ENCODE peak calls at places on chromosome 12, in eight cellular contexts. V, W, T, S, G, Q, O and I are unnamed samples.
A peak's percentile ranks its signal among the peaks of the same experiment; 100 is the strongest.

GRCh38 chr12:52242442-52243263 is 9.6 kb downstream of the KRT7 start:
- DNase-seq in V (peak; percentile 28), W (no peak), T (no peak), S (no peak), G (no peak), Q (no peak), O (no peak), I (no peak)

GRCh38 chr12:52213541-52214420 is 19.3 kb upstream of the KRT7 start:
- DNase-seq in V (peak; percentile 88), W (peak; percentile 65), T (peak; percentile 69), S (peak; percentile 60), G (peak; percentile 85), Q (no peak), O (peak; percentile 78), I (peak; percentile 87)

GRCh38 chr12:49959570-49960473 is 1.9 kb upstream of the AQP5 start:
- DNase-seq in V (no peak), W (no peak), T (no peak), S (peak; percentile 54), G (no peak), Q (no peak), O (no peak), I (no peak)

GRCh38 chr12:77115471-77115870 is 50.1 kb upstream of the E2F7 start:
- DNase-seq in V (no peak), W (no peak), T (no peak), S (no peak), G (no peak), Q (no peak), O (no peak), I (no peak)

GRCh38 chr12:40016960-40017359 is 88.9 kb downstream of the SLC2A13 start:
- DNase-seq in V (no peak), W (no peak), T (no peak), S (no peak), G (no peak), Q (peak; percentile 6), O (no peak), I (no peak)

GRCh38 chr12:58293308-58293983 is 352.1 kb downstream of the ATP23 start:
- DNase-seq in V (no peak), W (no peak), T (no peak), S (no peak), G (no peak), Q (no peak), O (no peak), I (no peak)

GRCh38 chr12:19382111-19382526 is 57.2 kb upstream of the AEBP2 start:
- DNase-seq in V (no peak), W (no peak), T (no peak), S (no peak), G (peak; percentile 23), Q (peak; percentile 50), O (no peak), I (no peak)

GRCh38 chr12:107320929-107321618 is 227.7 kb upstream of the CRY1 start:
- DNase-seq in V (peak; percentile 54), W (no peak), T (no peak), S (no peak), G (no peak), Q (no peak), O (no peak), I (no peak)

GRCh38 chr12:87995581-87996178 is 33.5 kb downstream of the C12orf50 start:
- DNase-seq in V (peak; percentile 59), W (peak; percentile 50), T (peak; percentile 49), S (peak; percentile 68), G (peak; percentile 27), Q (peak; percentile 43), O (peak; percentile 61), I (peak; percentile 54)

GRCh38 chr12:94560416-94561221 is 89.7 kb downstream of the TMCC3 start:
- DNase-seq in V (no peak), W (no peak), T (peak; percentile 75), S (peak; percentile 35), G (no peak), Q (no peak), O (peak; percentile 53), I (no peak)

GRCh38 chr12:27243006-27243405 is 1.1 kb upstream of the STK38L start:
- DNase-seq in V (no peak), W (no peak), T (no peak), S (no peak), G (no peak), Q (no peak), O (no peak), I (no peak)
- H3K4me3 ChIP-seq in V (no peak overlapping the region), W (no peak overlapping the region), T (no peak overlapping the region), S (no peak overlapping the region), G (no peak overlapping the region), Q (no peak overlapping the region), O (no peak overlapping the region), I (no peak overlapping the region)

DNA sequence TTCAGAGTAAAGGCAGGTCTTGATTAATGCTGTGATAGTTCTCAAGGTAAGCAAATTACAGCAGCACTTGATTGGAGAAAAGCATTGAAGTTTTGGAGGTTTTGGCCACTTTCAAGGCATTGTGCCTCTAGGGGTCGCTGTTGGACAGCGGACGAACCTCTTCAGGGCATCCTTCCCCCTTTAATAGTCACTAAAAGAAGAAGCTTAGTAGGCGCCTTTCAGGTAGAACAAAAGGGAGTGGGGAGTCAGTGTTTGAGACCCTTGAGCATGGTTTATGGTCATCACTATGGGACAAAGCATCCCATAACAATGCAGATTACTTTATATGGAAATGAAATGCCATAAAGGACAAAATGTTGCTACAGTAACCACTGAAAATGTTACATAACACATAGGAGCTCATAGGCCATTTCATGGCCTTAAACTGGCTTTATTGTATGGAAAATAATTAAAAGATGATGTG is 199.5 kb upstream of the DCN start:
- DNase-seq in V (peak; percentile 84), W (peak; percentile 84), T (peak; percentile 85), S (peak; percentile 89), G (peak; percentile 73), Q (peak; percentile 63), O (peak; percentile 85), I (peak; percentile 53)
- H3K4me3 ChIP-seq in V (peak overlapping the region; percentile 66), W (peak overlapping the region; percentile 45), T (peak overlapping the region; percentile 28), S (peak overlapping the region; percentile 4), G (no peak overlapping the region), Q (peak overlapping the region; percentile 43), O (peak overlapping the region; percentile 19), I (peak overlapping the region; percentile 35)

GRCh38 chr12:96402061-96402460 is 1.8 kb upstream of the CDK17 start:
- DNase-seq in V (no peak), W (no peak), T (no peak), S (no peak), G (no peak), Q (no peak), O (no peak), I (no peak)

GRCh38 chr12:96399081-96399918 is 939 bp downstream of the CDK17 start:
- DNase-seq in V (peak; percentile 83), W (peak; percentile 72), T (peak; percentile 45), S (no peak), G (peak; percentile 73), Q (no peak), O (peak; percentile 81), I (no peak)

GRCh38 chr12:96399919-96400630 is at the start of gene CDK17:
- DNase-seq in V (peak; percentile 92), W (peak; percentile 77), T (peak; percentile 84), S (no peak), G (peak; percentile 81), Q (no peak), O (peak; percentile 89), I (no peak)

GRCh38 chr12:96400631-96401060 is 407 bp upstream of the CDK17 start:
- DNase-seq in V (no peak), W (no peak), T (no peak), S (no peak), G (no peak), Q (no peak), O (no peak), I (no peak)

DNA sequence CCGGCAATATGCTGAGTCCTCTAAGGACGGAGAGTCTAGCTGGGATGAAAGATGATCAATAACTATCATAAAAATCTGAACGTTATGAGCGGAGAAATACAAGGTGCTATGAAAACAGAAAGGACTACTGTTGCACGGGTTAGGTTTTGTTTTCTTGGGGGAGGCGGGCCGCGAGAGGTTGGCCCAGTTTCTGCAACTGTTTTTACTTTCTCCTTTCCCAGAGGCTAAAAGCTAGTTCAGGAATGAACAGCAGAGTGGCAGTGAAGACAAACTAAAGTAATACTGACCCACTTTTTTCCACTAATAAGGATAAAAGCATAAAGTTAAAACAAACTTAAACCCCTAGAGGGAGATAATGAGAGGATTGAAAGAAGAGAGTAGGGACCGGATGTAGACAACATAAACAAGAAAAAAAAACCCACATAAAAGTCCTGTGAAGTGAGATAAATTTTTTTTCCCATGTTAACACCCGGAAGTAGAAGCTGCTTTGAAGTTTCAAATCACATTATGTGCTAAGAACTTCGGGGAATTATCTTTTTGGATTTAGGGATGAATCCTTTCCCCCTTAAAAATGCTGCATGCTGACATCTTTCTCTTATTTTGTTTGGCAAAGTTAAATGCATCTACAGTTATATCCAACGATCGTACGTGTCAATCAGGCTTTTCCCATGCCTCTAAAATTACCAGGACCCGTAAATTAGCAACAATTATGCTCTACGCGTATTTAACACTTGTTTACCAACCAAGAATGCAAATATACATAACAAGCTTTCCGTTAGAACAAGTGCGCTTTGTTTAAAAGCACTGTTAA is 1.0 kb upstream of the CDK17 start:
- DNase-seq in V (no peak), W (no peak), T (no peak), S (no peak), G (no peak), Q (peak; percentile 76), O (peak; percentile 45), I (no peak)
- H3K4me3 ChIP-seq in V (peak overlapping the region; percentile 94), W (peak overlapping the region; percentile 93), T (peak overlapping the region; percentile 88), S (peak overlapping the region; percentile 93), G (peak overlapping the region; percentile 84), Q (peak overlapping the region; percentile 82), O (peak overlapping the region; percentile 94), I (peak overlapping the region; percentile 93)

GRCh38 chr12:46468159-46468558 is 95.6 kb upstream of the SLC38A2 start:
- DNase-seq in V (peak; percentile 81), W (no peak), T (no peak), S (no peak), G (no peak), Q (no peak), O (no peak), I (no peak)

GRCh38 chr12:46468813-46469212 is 96.2 kb upstream of the SLC38A2 start:
- DNase-seq in V (no peak), W (no peak), T (no peak), S (no peak), G (no peak), Q (no peak), O (no peak), I (no peak)

GRCh38 chr12:46470975-46471374 is 98.4 kb upstream of the SLC38A2 start:
- DNase-seq in V (no peak), W (no peak), T (no peak), S (no peak), G (no peak), Q (no peak), O (no peak), I (no peak)

GRCh38 chr12:46471404-46471803 is 98.8 kb upstream of the SLC38A2 start:
- DNase-seq in V (no peak), W (no peak), T (no peak), S (no peak), G (no peak), Q (no peak), O (no peak), I (no peak)

DNA sequence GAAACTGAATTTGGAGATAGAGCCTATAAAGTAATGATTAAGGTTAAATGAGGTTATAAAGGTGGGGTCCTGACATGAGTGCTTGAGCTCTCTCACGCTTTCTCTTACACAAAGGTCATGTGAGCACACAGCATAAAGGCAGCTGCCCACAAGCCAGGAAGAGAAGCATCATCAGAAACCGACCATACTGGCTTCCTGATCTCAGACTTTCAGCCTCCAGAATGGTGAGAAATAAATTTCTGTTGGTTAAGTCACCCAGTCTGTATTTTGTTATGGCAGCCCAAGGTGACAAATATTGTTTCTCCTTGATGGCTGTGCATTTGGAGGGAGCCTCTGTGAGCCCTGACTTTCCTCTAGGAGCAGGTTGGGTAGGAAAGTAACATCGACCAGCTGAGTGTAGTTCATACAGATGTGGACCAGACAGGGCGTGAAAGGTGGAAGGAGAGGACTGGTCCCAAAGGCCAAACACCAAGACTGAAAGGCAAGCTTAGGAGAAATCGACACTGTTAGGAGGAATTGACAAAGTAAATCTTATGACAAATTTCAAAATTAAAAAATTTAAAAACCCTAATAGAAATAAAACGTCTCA is 97.6 kb upstream of the SLC38A2 start:
- DNase-seq in V (no peak), W (no peak), T (no peak), S (no peak), G (no peak), Q (no peak), O (no peak), I (no peak)
- H3K4me3 ChIP-seq in V (no peak overlapping the region), W (no peak overlapping the region), T (no peak overlapping the region), S (no peak overlapping the region), G (no peak overlapping the region), Q (no peak overlapping the region), O (no peak overlapping the region), I (no peak overlapping the region)